ENCODE peak calls at places on chromosomes 13 and 19, in ten cellular contexts. One of them, this sample, is unnamed.

GRCh38 chr13:106274551-106275208 is 260.8 kb downstream of the EFNB2 start:
- DNase-seq in fibroblast of pulmonary artery: no peak
- DNase-seq in kidney epithelial cell: no peak
- DNase-seq in heart right ventricle: no peak
- DNase-seq in brain microvascular endothelial cell: no peak
- DNase-seq in transverse colon: no peak
- DNase-seq in psoas muscle: no peak
- DNase-seq in suprapubic skin: no peak
- DNase-seq in fibroblast of lung: no peak
- DNase-seq in HFF-Myc: no peak
- DNase-seq in this sample: no peak

GRCh38 chr13:66915596-66916185 is 314.4 kb downstream of the PCDH9 start:
- DNase-seq in suprapubic skin: no peak
- DNase-seq in HFF-Myc: no peak
- DNase-seq in fibroblast of lung: no peak
- DNase-seq in psoas muscle: no peak
- DNase-seq in fibroblast of pulmonary artery: peak
- DNase-seq in transverse colon: no peak
- DNase-seq in kidney epithelial cell: no peak
- DNase-seq in heart right ventricle: no peak
- DNase-seq in brain microvascular endothelial cell: peak
- DNase-seq in this sample: peak

GRCh38 chr19:38792250-38793111 is 3.5 kb downstream of the LGALS7B start:
- DNase-seq in kidney epithelial cell: no peak
- DNase-seq in psoas muscle: peak
- DNase-seq in transverse colon: peak
- DNase-seq in fibroblast of pulmonary artery: peak
- DNase-seq in brain microvascular endothelial cell: no peak
- DNase-seq in fibroblast of lung: peak
- DNase-seq in suprapubic skin: no peak
- DNase-seq in HFF-Myc: no peak
- DNase-seq in heart right ventricle: peak
- DNase-seq in this sample: no peak

GRCh38 chr19:40888191-40888590 is 6.2 kb upstream of the CYP2A7 start:
- DNase-seq in suprapubic skin: no peak
- DNase-seq in psoas muscle: no peak
- DNase-seq in HFF-Myc: no peak
- DNase-seq in fibroblast of pulmonary artery: no peak
- DNase-seq in transverse colon: no peak
- DNase-seq in heart right ventricle: no peak
- DNase-seq in kidney epithelial cell: no peak
- DNase-seq in fibroblast of lung: no peak
- DNase-seq in brain microvascular endothelial cell: no peak
- DNase-seq in this sample: no peak

GRCh38 chr19:29404951-29405727 is 120.7 kb upstream of the VSTM2B start:
- DNase-seq in HFF-Myc: no peak
- DNase-seq in fibroblast of pulmonary artery: no peak
- DNase-seq in heart right ventricle: no peak
- DNase-seq in kidney epithelial cell: no peak
- DNase-seq in transverse colon: peak
- DNase-seq in suprapubic skin: no peak
- DNase-seq in brain microvascular endothelial cell: no peak
- DNase-seq in psoas muscle: no peak
- DNase-seq in fibroblast of lung: no peak
- DNase-seq in this sample: no peak

GRCh38 chr19:32809754-32810153 is 59.8 kb downstream of the SLC7A9 start:
- DNase-seq in brain microvascular endothelial cell: no peak
- DNase-seq in fibroblast of lung: no peak
- DNase-seq in transverse colon: no peak
- DNase-seq in heart right ventricle: no peak
- DNase-seq in fibroblast of pulmonary artery: no peak
- DNase-seq in HFF-Myc: no peak
- DNase-seq in kidney epithelial cell: no peak
- DNase-seq in suprapubic skin: no peak
- DNase-seq in psoas muscle: no peak
- DNase-seq in this sample: no peak

GRCh38 chr19:5296021-5296420 is 44.6 kb downstream of the PTPRS start:
- DNase-seq in transverse colon: no peak
- DNase-seq in psoas muscle: no peak
- DNase-seq in heart right ventricle: no peak
- DNase-seq in kidney epithelial cell: no peak
- DNase-seq in suprapubic skin: no peak
- DNase-seq in fibroblast of pulmonary artery: no peak
- DNase-seq in brain microvascular endothelial cell: no peak
- DNase-seq in HFF-Myc: no peak
- DNase-seq in fibroblast of lung: no peak
- DNase-seq in this sample: no peak

GRCh38 chr13:113729329-113730019 is 29.6 kb upstream of the TMEM255B start:
- DNase-seq in kidney epithelial cell: no peak
- DNase-seq in transverse colon: no peak
- DNase-seq in brain microvascular endothelial cell: no peak
- DNase-seq in heart right ventricle: no peak
- DNase-seq in psoas muscle: no peak
- DNase-seq in suprapubic skin: no peak
- DNase-seq in HFF-Myc: no peak
- DNase-seq in fibroblast of lung: no peak
- DNase-seq in fibroblast of pulmonary artery: no peak
- DNase-seq in this sample: no peak

GRCh38 chr13:44040754-44041100 is 161.0 kb downstream of the LACC1 start:
- DNase-seq in transverse colon: no peak
- DNase-seq in heart right ventricle: no peak
- DNase-seq in kidney epithelial cell: no peak
- DNase-seq in suprapubic skin: no peak
- DNase-seq in psoas muscle: no peak
- DNase-seq in HFF-Myc: no peak
- DNase-seq in fibroblast of pulmonary artery: peak
- DNase-seq in brain microvascular endothelial cell: no peak
- DNase-seq in fibroblast of lung: peak
- DNase-seq in this sample: peak

GRCh38 chr19:18021121-18021755 is 13.3 kb downstream of the ARRDC2 start:
- DNase-seq in kidney epithelial cell: no peak
- DNase-seq in suprapubic skin: peak
- DNase-seq in brain microvascular endothelial cell: peak
- DNase-seq in HFF-Myc: no peak
- DNase-seq in transverse colon: peak
- DNase-seq in fibroblast of pulmonary artery: peak
- DNase-seq in psoas muscle: peak
- DNase-seq in fibroblast of lung: peak
- DNase-seq in heart right ventricle: peak
- DNase-seq in this sample: peak

GRCh38 chr19:1622007-1622406 is 16.7 kb upstream of the UQCR11 start:
- DNase-seq in fibroblast of lung: no peak
- DNase-seq in suprapubic skin: no peak
- DNase-seq in kidney epithelial cell: no peak
- DNase-seq in heart right ventricle: no peak
- DNase-seq in psoas muscle: peak
- DNase-seq in brain microvascular endothelial cell: no peak
- DNase-seq in fibroblast of pulmonary artery: no peak
- DNase-seq in transverse colon: no peak
- DNase-seq in HFF-Myc: no peak
- DNase-seq in this sample: no peak

GRCh38 chr19:1627194-1627593 is 21.9 kb upstream of the UQCR11 start:
- DNase-seq in fibroblast of lung: no peak
- DNase-seq in kidney epithelial cell: no peak
- DNase-seq in suprapubic skin: no peak
- DNase-seq in transverse colon: no peak
- DNase-seq in psoas muscle: peak
- DNase-seq in heart right ventricle: no peak
- DNase-seq in brain microvascular endothelial cell: no peak
- DNase-seq in fibroblast of pulmonary artery: no peak
- DNase-seq in HFF-Myc: no peak
- DNase-seq in this sample: no peak

GRCh38 chr19:1622541-1622940 is 17.3 kb upstream of the UQCR11 start:
- DNase-seq in psoas muscle: no peak
- DNase-seq in kidney epithelial cell: no peak
- DNase-seq in heart right ventricle: no peak
- DNase-seq in brain microvascular endothelial cell: no peak
- DNase-seq in HFF-Myc: no peak
- DNase-seq in transverse colon: no peak
- DNase-seq in fibroblast of pulmonary artery: no peak
- DNase-seq in suprapubic skin: no peak
- DNase-seq in fibroblast of lung: no peak
- DNase-seq in this sample: no peak

GRCh38 chr19:1626417-1627010 is 21.3 kb upstream of the UQCR11 start:
- DNase-seq in fibroblast of pulmonary artery: no peak
- DNase-seq in kidney epithelial cell: no peak
- DNase-seq in fibroblast of lung: no peak
- DNase-seq in brain microvascular endothelial cell: no peak
- DNase-seq in psoas muscle: no peak
- DNase-seq in transverse colon: no peak
- DNase-seq in HFF-Myc: no peak
- DNase-seq in heart right ventricle: no peak
- DNase-seq in suprapubic skin: no peak
- DNase-seq in this sample: no peak

DNA sequence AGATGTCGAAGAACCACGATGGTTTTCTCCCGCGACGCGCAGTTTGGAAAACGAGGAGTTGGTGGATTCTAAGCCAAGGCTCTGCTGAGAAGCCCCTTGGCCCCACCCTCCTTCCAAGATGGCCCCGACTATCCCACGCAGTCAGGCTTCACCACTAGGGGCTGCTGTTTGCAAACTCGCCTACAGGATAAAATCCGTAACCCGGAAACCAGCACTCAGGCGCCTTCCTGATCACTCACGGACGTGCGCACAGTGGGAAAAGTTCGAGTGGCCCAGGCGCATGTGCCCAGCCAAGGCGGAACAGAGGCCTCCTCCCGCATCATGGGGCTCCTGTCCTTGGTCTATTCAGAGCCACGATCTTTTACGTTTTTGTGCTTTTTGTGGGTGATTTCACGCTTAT is 19.2 kb upstream of the UQCR11 start:
- DNase-seq in fibroblast of lung: peak
- DNase-seq in kidney epithelial cell: no peak
- DNase-seq in psoas muscle: peak
- DNase-seq in heart right ventricle: peak
- DNase-seq in brain microvascular endothelial cell: peak
- DNase-seq in suprapubic skin: no peak
- DNase-seq in transverse colon: peak
- DNase-seq in HFF-Myc: no peak
- DNase-seq in fibroblast of pulmonary artery: peak
- DNase-seq in this sample: peak
- TF ChIP-seq CTCF in fibroblast of lung: peak
- TF ChIP-seq CTCF in kidney epithelial cell: peak
- TF ChIP-seq CTCF in psoas muscle: peak
- TF ChIP-seq CTCF in heart right ventricle: peak
- TF ChIP-seq CTCF in brain microvascular endothelial cell: peak
- TF ChIP-seq CTCF in suprapubic skin: no peak
- TF ChIP-seq CTCF in transverse colon: peak
- TF ChIP-seq CTCF in HFF-Myc: peak
- TF ChIP-seq CTCF in fibroblast of pulmonary artery: peak
- TF ChIP-seq CTCF in this sample: peak

GRCh38 chr13:27140060-27140459 is 31.6 kb downstream of the USP12 start:
- DNase-seq in brain microvascular endothelial cell: no peak
- DNase-seq in psoas muscle: no peak
- DNase-seq in kidney epithelial cell: no peak
- DNase-seq in fibroblast of pulmonary artery: no peak
- DNase-seq in fibroblast of lung: no peak
- DNase-seq in heart right ventricle: no peak
- DNase-seq in suprapubic skin: no peak
- DNase-seq in HFF-Myc: no peak
- DNase-seq in transverse colon: no peak
- DNase-seq in this sample: no peak
- H3K4me3 ChIP-seq in brain microvascular endothelial cell: no peak
- H3K4me3 ChIP-seq in psoas muscle: no peak
- H3K4me3 ChIP-seq in kidney epithelial cell: no peak
- H3K4me3 ChIP-seq in fibroblast of pulmonary artery: no peak
- H3K4me3 ChIP-seq in fibroblast of lung: no peak
- H3K4me3 ChIP-seq in heart right ventricle: no peak
- H3K4me3 ChIP-seq in suprapubic skin: no peak
- H3K4me3 ChIP-seq in HFF-Myc: no peak
- H3K4me3 ChIP-seq in transverse colon: no peak
- H3K4me3 ChIP-seq in this sample: no peak

GRCh38 chr13:46403851-46404731 is 17.0 kb upstream of the RUBCNL start:
- DNase-seq in transverse colon: no peak
- DNase-seq in HFF-Myc: no peak
- DNase-seq in heart right ventricle: no peak
- DNase-seq in suprapubic skin: no peak
- DNase-seq in fibroblast of lung: no peak
- DNase-seq in kidney epithelial cell: no peak
- DNase-seq in fibroblast of pulmonary artery: no peak
- DNase-seq in psoas muscle: no peak
- DNase-seq in brain microvascular endothelial cell: no peak
- DNase-seq in this sample: no peak
- TF ChIP-seq CTCF in transverse colon: no peak
- TF ChIP-seq CTCF in HFF-Myc: no peak
- TF ChIP-seq CTCF in heart right ventricle: no peak
- TF ChIP-seq CTCF in suprapubic skin: no peak
- TF ChIP-seq CTCF in fibroblast of lung: no peak
- TF ChIP-seq CTCF in kidney epithelial cell: no peak
- TF ChIP-seq CTCF in fibroblast of pulmonary artery: no peak
- TF ChIP-seq CTCF in psoas muscle: no peak
- TF ChIP-seq CTCF in brain microvascular endothelial cell: no peak
- TF ChIP-seq CTCF in this sample: no peak

DNA sequence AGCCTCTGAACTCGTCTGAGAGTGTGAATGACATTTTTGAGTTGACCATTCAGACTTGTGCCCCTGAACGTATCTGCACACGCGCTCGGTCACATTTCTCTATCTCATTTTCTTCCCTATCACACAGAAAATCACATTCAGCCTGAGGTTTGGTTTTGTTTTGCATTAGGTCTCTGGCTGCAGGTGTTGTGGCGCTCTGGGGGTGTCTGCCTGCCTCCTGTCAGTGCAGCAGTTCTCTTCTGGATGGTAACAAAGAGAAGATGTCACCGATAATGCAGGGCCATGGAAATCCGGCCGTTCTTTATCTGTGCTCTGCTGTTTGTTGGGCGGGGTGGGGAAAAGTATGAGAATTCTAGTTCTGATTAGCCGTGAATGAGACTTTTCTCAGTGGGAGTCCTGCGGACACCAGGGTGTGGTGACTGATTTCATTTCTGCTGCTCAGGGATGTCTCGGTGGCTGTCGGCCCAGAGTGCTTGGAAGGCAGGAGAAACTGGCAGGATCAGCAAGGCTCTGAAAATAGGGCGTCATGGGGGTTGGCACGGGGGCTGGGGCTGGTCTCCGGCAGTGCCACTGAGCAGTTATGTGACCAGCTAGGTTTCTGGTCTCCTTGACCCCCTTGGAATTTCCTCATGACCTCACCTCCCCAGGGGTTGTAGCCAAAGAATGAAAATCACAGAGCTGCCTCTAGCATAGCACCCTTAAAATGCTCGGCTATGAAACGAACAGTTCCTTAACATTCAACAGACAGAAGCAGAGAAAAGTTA is 5.1 kb downstream of the RNF113B start:
- DNase-seq in brain microvascular endothelial cell: peak
- DNase-seq in HFF-Myc: no peak
- DNase-seq in fibroblast of lung: peak
- DNase-seq in kidney epithelial cell: no peak
- DNase-seq in suprapubic skin: no peak
- DNase-seq in psoas muscle: peak
- DNase-seq in fibroblast of pulmonary artery: peak
- DNase-seq in heart right ventricle: peak
- DNase-seq in transverse colon: no peak
- DNase-seq in this sample: peak
- H3K4me3 ChIP-seq in brain microvascular endothelial cell: no peak
- H3K4me3 ChIP-seq in HFF-Myc: no peak
- H3K4me3 ChIP-seq in fibroblast of lung: peak
- H3K4me3 ChIP-seq in kidney epithelial cell: no peak
- H3K4me3 ChIP-seq in suprapubic skin: peak
- H3K4me3 ChIP-seq in psoas muscle: peak
- H3K4me3 ChIP-seq in fibroblast of pulmonary artery: peak
- H3K4me3 ChIP-seq in heart right ventricle: peak
- H3K4me3 ChIP-seq in transverse colon: no peak
- H3K4me3 ChIP-seq in this sample: no peak

This sample was measured in cardiac fibroblast.